ENCODE peak calls at places on chromosomes 6 and 20, in four cellular contexts. One of them, this sample, is unnamed.

GRCh38 chr6:3911614-3912336 is 62.6 kb downstream of the FAM50B start:
- DNase-seq in hypothalamus: no peak
- DNase-seq in fibroblast of lung: peak
- DNase-seq in left colon: no peak
- DNase-seq in this sample: peak

GRCh38 chr6:44593539-44593944 is 206.0 kb downstream of the CDC5L start:
- DNase-seq in fibroblast of lung: peak
- DNase-seq in hypothalamus: no peak
- DNase-seq in left colon: no peak
- DNase-seq in this sample: peak

GRCh38 chr20:17752452-17752851 is 52.7 kb downstream of the BANF2 start:
- DNase-seq in left colon: no peak
- DNase-seq in fibroblast of lung: no peak
- DNase-seq in hypothalamus: no peak
- DNase-seq in this sample: no peak

GRCh38 chr20:19936801-19937583 is 80.2 kb upstream of the NAA20 start:
- DNase-seq in hypothalamus: no peak
- DNase-seq in fibroblast of lung: no peak
- DNase-seq in left colon: no peak
- DNase-seq in this sample: no peak

GRCh38 chr6:117494694-117495318 is 12.3 kb downstream of the DCBLD1 start:
- DNase-seq in hypothalamus: no peak
- DNase-seq in fibroblast of lung: peak
- DNase-seq in left colon: no peak
- DNase-seq in this sample: no peak

GRCh38 chr20:57627972-57628650 is 7.9 kb upstream of the ZBP1 start:
- DNase-seq in hypothalamus: no peak
- DNase-seq in fibroblast of lung: peak
- DNase-seq in left colon: no peak
- DNase-seq in this sample: no peak

GRCh38 chr20:51800132-51800721 is 2.1 kb downstream of the SALL4 start:
- DNase-seq in hypothalamus: no peak
- DNase-seq in left colon: peak
- DNase-seq in fibroblast of lung: peak
- DNase-seq in this sample: no peak

GRCh38 chr20:58753267-58753928 is 60.8 kb downstream of the NPEPL1 start:
- DNase-seq in hypothalamus: no peak
- DNase-seq in left colon: no peak
- DNase-seq in fibroblast of lung: no peak
- DNase-seq in this sample: no peak

GRCh38 chr6:53199156-53199555 is 50.5 kb upstream of the GCM1 start:
- DNase-seq in left colon: no peak
- DNase-seq in hypothalamus: no peak
- DNase-seq in fibroblast of lung: no peak
- DNase-seq in this sample: no peak

GRCh38 chr6:101722991-101723579 is 329.6 kb downstream of the GRIK2 start:
- DNase-seq in hypothalamus: no peak
- DNase-seq in fibroblast of lung: peak
- DNase-seq in left colon: no peak
- DNase-seq in this sample: peak

GRCh38 chr6:104182811-104183210 is 676.9 kb downstream of the HACE1 start:
- DNase-seq in hypothalamus: no peak
- DNase-seq in left colon: no peak
- DNase-seq in fibroblast of lung: no peak
- DNase-seq in this sample: peak

GRCh38 chr6:11085758-11086435 is 7.7 kb upstream of the SMIM13 start:
- DNase-seq in left colon: no peak
- DNase-seq in fibroblast of lung: peak
- DNase-seq in hypothalamus: no peak
- DNase-seq in this sample: peak

GRCh38 chr6:33208089-33208967 is at the start of gene RING1:
- DNase-seq in hypothalamus: peak
- DNase-seq in fibroblast of lung: peak
- DNase-seq in left colon: peak
- DNase-seq in this sample: peak

GRCh38 chr6:143965503-143966171 is 42.4 kb downstream of the PLAGL1 start:
- DNase-seq in fibroblast of lung: peak
- DNase-seq in left colon: no peak
- DNase-seq in hypothalamus: no peak
- DNase-seq in this sample: peak

GRCh38 chr20:34862724-34863123 is 9.9 kb downstream of the GGT7 start:
- DNase-seq in fibroblast of lung: no peak
- DNase-seq in left colon: no peak
- DNase-seq in hypothalamus: no peak
- DNase-seq in this sample: no peak

GRCh38 chr20:9985773-9986172 is 49.0 kb upstream of the ANKEF1 start:
- DNase-seq in left colon: no peak
- DNase-seq in hypothalamus: no peak
- DNase-seq in fibroblast of lung: no peak
- DNase-seq in this sample: no peak

GRCh38 chr6:81933089-81933488 is 180.6 kb upstream of the TENT5A start:
- DNase-seq in fibroblast of lung: no peak
- DNase-seq in left colon: no peak
- DNase-seq in hypothalamus: no peak
- DNase-seq in this sample: no peak

GRCh38 chr20:40218971-40219370 is 470.1 kb downstream of the MAFB start:
- DNase-seq in hypothalamus: no peak
- DNase-seq in fibroblast of lung: no peak
- DNase-seq in left colon: no peak
- DNase-seq in this sample: no peak

GRCh38 chr6:136539967-136540366 is 10.3 kb downstream of the MAP7 start:
- DNase-seq in left colon: no peak
- DNase-seq in fibroblast of lung: no peak
- DNase-seq in hypothalamus: no peak
- DNase-seq in this sample: no peak

GRCh38 chr20:258963-259362 is 1.4 kb downstream of the DEFB132 start:
- DNase-seq in fibroblast of lung: peak
- DNase-seq in left colon: no peak
- DNase-seq in hypothalamus: no peak
- DNase-seq in this sample: no peak